ENCODE peak calls at places on chromosomes 11 and 22, in four cellular contexts. K, X, A and P are unnamed samples.

GRCh38 chr11:1049431-1049891 is 12.9 kb upstream of the MUC6 start:
- DNase-seq in K (no peak), X (no peak), A (no peak), P (no peak)

GRCh38 chr11:73404048-73404447 is 27.8 kb downstream of the RELT start:
- DNase-seq in K (no peak), X (no peak), A (no peak), P (no peak)

GRCh38 chr22:21761086-21761485 is 25.5 kb upstream of the YPEL1 start:
- DNase-seq in K (no peak), X (no peak), A (no peak), P (no peak)

GRCh38 chr11:62513651-62514050 is 33.0 kb downstream of the AHNAK start:
- DNase-seq in K (no peak), X (no peak), A (no peak), P (no peak)

GRCh38 chr11:15774021-15774862 is 582.1 kb downstream of the SOX6 start:
- DNase-seq in K (no peak), X (no peak), A (no peak), P (no peak)

GRCh38 chr22:23539135-23539838 is 40.8 kb downstream of the IGLL1 start:
- DNase-seq in K (peak; percentile 70), X (peak; percentile 9), A (peak; percentile 75), P (peak; percentile 33)

GRCh38 chr22:27842236-27842993 is 40.9 kb upstream of the MN1 start:
- DNase-seq in K (no peak), X (no peak), A (no peak), P (no peak)

GRCh38 chr11:117097567-117098268 is 510 bp downstream of the SIK3 start:
- DNase-seq in K (no peak), X (no peak), A (no peak), P (no peak)

GRCh38 chr11:86999859-87000753 is 37.6 kb upstream of the TMEM135 start:
- DNase-seq in K (no peak), X (no peak), A (no peak), P (no peak)

GRCh38 chr11:125166347-125166841 is 1.8 kb downstream of the PKNOX2 start:
- DNase-seq in K (no peak), X (no peak), A (no peak), P (no peak)

GRCh38 chr11:5234390-5234834 is at the start of gene HBD:
- DNase-seq in K (no peak), X (no peak), A (no peak), P (no peak)

GRCh38 chr11:116199182-116199581 is 573.6 kb downstream of the BUD13 start:
- DNase-seq in K (no peak), X (no peak), A (no peak), P (no peak)

GRCh38 chr11:1826552-1827094 is 8.2 kb upstream of the SYT8 start:
- DNase-seq in K (no peak), X (peak; percentile 57), A (no peak), P (no peak)

GRCh38 chr11:87236368-87236767 is 198.6 kb downstream of the TMEM135 start:
- DNase-seq in K (no peak), X (no peak), A (no peak), P (no peak)

GRCh38 chr22:49855491-49855911 is 1.9 kb downstream of the ZBED4 start:
- DNase-seq in K (no peak), X (no peak), A (no peak), P (no peak)

GRCh38 chr22:26546282-26546681 is 34.0 kb upstream of the TFIP11 start:
- DNase-seq in K (no peak), X (no peak), A (no peak), P (no peak)

GRCh38 chr11:93000511-93001476 is 31.3 kb downstream of the MTNR1B start:
- DNase-seq in K (peak; percentile 83), X (peak; percentile 91), A (no peak), P (peak; percentile 74)

GRCh38 chr11:64438986-64439771 is 80.2 kb downstream of the RPS6KA4 start:
- DNase-seq in K (no peak), X (no peak), A (no peak), P (no peak)

GRCh38 chr11:73645972-73646631 is at the start of gene PLEKHB1:
- DNase-seq in K (no peak), X (no peak), A (no peak), P (no peak)

GRCh38 chr11:69293819-69294505 is at the start of gene MYEOV:
- DNase-seq in K (no peak), X (no peak), A (no peak), P (no peak)

GRCh38 chr11:59654893-59655292 is 13.9 kb downstream of the PATL1 start:
- DNase-seq in K (no peak), X (no peak), A (no peak), P (no peak)

GRCh38 chr11:70399681-70400112 is 1.4 kb downstream of the CTTN start:
- DNase-seq in K (peak; percentile 90), X (peak; percentile 92), A (no peak), P (peak; percentile 90)

GRCh38 chr11:132792341-132793140 is 739.8 kb downstream of the OPCML start:
- DNase-seq in K (no peak), X (no peak), A (no peak), P (no peak)

GRCh38 chr11:117832511-117832910 is 8.0 kb upstream of the FXYD2 start:
- DNase-seq in K (no peak), X (no peak), A (no peak), P (no peak)

GRCh38 chr11:45872513-45873356 is 12.7 kb upstream of the MAPK8IP1 start:
- DNase-seq in K (peak; percentile 60), X (peak; percentile 82), A (peak; percentile 33), P (no peak)

GRCh38 chr22:39519681-39520053 is 695 bp upstream of the ATF4 start:
- DNase-seq in K (no peak), X (no peak), A (no peak), P (no peak)

GRCh38 chr22:24186352-24186740 is 5.1 kb downstream of the SUSD2 start:
- DNase-seq in K (no peak), X (no peak), A (no peak), P (no peak)

GRCh38 chr11:123231263-123231662 is 36.2 kb upstream of the CLMP start:
- DNase-seq in K (no peak), X (no peak), A (no peak), P (peak; percentile 48)

GRCh38 chr22:49967333-49968241 is 7.0 kb downstream of the PIM3 start:
- DNase-seq in K (no peak), X (no peak), A (peak; percentile 19), P (no peak)

GRCh38 chr11:66119348-66120133 is 49.5 kb downstream of the PACS1 start:
- DNase-seq in K (no peak), X (peak; percentile 59), A (no peak), P (peak; percentile 78)